ENCODE peak calls at places on chromosomes 11 and 22, in nine cellular contexts. One of them, this sample, is unnamed.

GRCh38 chr11:43582024-43582836 is 98.3 kb upstream of the HSD17B12 start:
- DNase-seq in fibroblast of lung: no peak
- DNase-seq in progenitor cell of endocrine pancreas: no peak
- DNase-seq in hepatocyte: no peak
- DNase-seq in Calu3: no peak
- DNase-seq in PC-3: no peak
- DNase-seq in colonic mucosa: no peak
- DNase-seq in heart left ventricle: no peak
- DNase-seq in endothelial cell: no peak
- DNase-seq in this sample: no peak

GRCh38 chr11:64859542-64860414 is 15.3 kb upstream of the CDC42BPG start:
- DNase-seq in fibroblast of lung: no peak
- DNase-seq in progenitor cell of endocrine pancreas: no peak
- DNase-seq in hepatocyte: no peak
- DNase-seq in Calu3: no peak
- DNase-seq in PC-3: no peak
- DNase-seq in colonic mucosa: no peak
- DNase-seq in heart left ventricle: no peak
- DNase-seq in endothelial cell: no peak
- DNase-seq in this sample: no peak

GRCh38 chr22:44576311-44577260 is 78.6 kb upstream of the RTL6 start:
- DNase-seq in fibroblast of lung: no peak
- DNase-seq in progenitor cell of endocrine pancreas: no peak
- DNase-seq in hepatocyte: no peak
- DNase-seq in Calu3: no peak
- DNase-seq in PC-3: no peak
- DNase-seq in colonic mucosa: no peak
- DNase-seq in heart left ventricle: no peak
- DNase-seq in endothelial cell: no peak
- DNase-seq in this sample: no peak

GRCh38 chr22:17198188-17199130 is 20.8 kb downstream of the ADA2 start:
- DNase-seq in fibroblast of lung: no peak
- DNase-seq in progenitor cell of endocrine pancreas: peak
- DNase-seq in hepatocyte: peak
- DNase-seq in Calu3: no peak
- DNase-seq in PC-3: no peak
- DNase-seq in colonic mucosa: no peak
- DNase-seq in heart left ventricle: peak
- DNase-seq in endothelial cell: peak
- DNase-seq in this sample: peak

GRCh38 chr11:15897211-15897960 is 459.0 kb downstream of the SOX6 start:
- DNase-seq in fibroblast of lung: peak
- DNase-seq in progenitor cell of endocrine pancreas: no peak
- DNase-seq in hepatocyte: peak
- DNase-seq in Calu3: peak
- DNase-seq in PC-3: peak
- DNase-seq in colonic mucosa: no peak
- DNase-seq in heart left ventricle: no peak
- DNase-seq in endothelial cell: no peak
- DNase-seq in this sample: no peak

GRCh38 chr11:121595717-121596156 is 143.0 kb upstream of the SORL1-AS1 start:
- DNase-seq in fibroblast of lung: peak
- DNase-seq in progenitor cell of endocrine pancreas: no peak
- DNase-seq in hepatocyte: peak
- DNase-seq in Calu3: no peak
- DNase-seq in PC-3: peak
- DNase-seq in colonic mucosa: no peak
- DNase-seq in heart left ventricle: no peak
- DNase-seq in endothelial cell: no peak
- DNase-seq in this sample: no peak

GRCh38 chr11:132202621-132203020 is 832.2 kb downstream of the NTM start:
- DNase-seq in fibroblast of lung: no peak
- DNase-seq in progenitor cell of endocrine pancreas: no peak
- DNase-seq in hepatocyte: no peak
- DNase-seq in Calu3: no peak
- DNase-seq in PC-3: no peak
- DNase-seq in colonic mucosa: no peak
- DNase-seq in heart left ventricle: no peak
- DNase-seq in endothelial cell: no peak
- DNase-seq in this sample: no peak

GRCh38 chr11:17611049-17611448 is 64.0 kb downstream of the OTOG start:
- DNase-seq in fibroblast of lung: no peak
- DNase-seq in progenitor cell of endocrine pancreas: no peak
- DNase-seq in hepatocyte: no peak
- DNase-seq in Calu3: no peak
- DNase-seq in PC-3: no peak
- DNase-seq in colonic mucosa: no peak
- DNase-seq in heart left ventricle: no peak
- DNase-seq in endothelial cell: no peak
- DNase-seq in this sample: no peak

GRCh38 chr22:21994881-21995444 is 12.4 kb upstream of the TOP3B start:
- DNase-seq in fibroblast of lung: no peak
- DNase-seq in progenitor cell of endocrine pancreas: no peak
- DNase-seq in hepatocyte: no peak
- DNase-seq in Calu3: no peak
- DNase-seq in PC-3: no peak
- DNase-seq in colonic mucosa: no peak
- DNase-seq in heart left ventricle: no peak
- DNase-seq in endothelial cell: no peak
- DNase-seq in this sample: no peak

GRCh38 chr11:34198523-34198922 is 93.1 kb downstream of the NAT10 start:
- DNase-seq in fibroblast of lung: no peak
- DNase-seq in progenitor cell of endocrine pancreas: no peak
- DNase-seq in hepatocyte: no peak
- DNase-seq in Calu3: no peak
- DNase-seq in PC-3: no peak
- DNase-seq in colonic mucosa: no peak
- DNase-seq in heart left ventricle: no peak
- DNase-seq in endothelial cell: no peak
- DNase-seq in this sample: no peak

GRCh38 chr11:130478204-130478701 is 29.8 kb downstream of the ADAMTS15 start:
- DNase-seq in fibroblast of lung: peak
- DNase-seq in progenitor cell of endocrine pancreas: no peak
- DNase-seq in hepatocyte: peak
- DNase-seq in Calu3: peak
- DNase-seq in PC-3: peak
- DNase-seq in colonic mucosa: peak
- DNase-seq in heart left ventricle: peak
- DNase-seq in endothelial cell: no peak
- DNase-seq in this sample: no peak

GRCh38 chr11:14566331-14567063 is 46.3 kb upstream of the PSMA1 start:
- DNase-seq in fibroblast of lung: no peak
- DNase-seq in progenitor cell of endocrine pancreas: no peak
- DNase-seq in hepatocyte: peak
- DNase-seq in Calu3: no peak
- DNase-seq in PC-3: no peak
- DNase-seq in colonic mucosa: no peak
- DNase-seq in heart left ventricle: no peak
- DNase-seq in endothelial cell: no peak
- DNase-seq in this sample: no peak

GRCh38 chr11:20035701-20036601 is 124.3 kb downstream of the DBX1 start:
- DNase-seq in fibroblast of lung: peak
- DNase-seq in progenitor cell of endocrine pancreas: no peak
- DNase-seq in hepatocyte: peak
- DNase-seq in Calu3: no peak
- DNase-seq in PC-3: peak
- DNase-seq in colonic mucosa: no peak
- DNase-seq in heart left ventricle: no peak
- DNase-seq in endothelial cell: no peak
- DNase-seq in this sample: no peak

GRCh38 chr11:12716816-12717215 is 42.6 kb downstream of the TEAD1 start:
- DNase-seq in fibroblast of lung: no peak
- DNase-seq in progenitor cell of endocrine pancreas: no peak
- DNase-seq in hepatocyte: no peak
- DNase-seq in Calu3: no peak
- DNase-seq in PC-3: no peak
- DNase-seq in colonic mucosa: no peak
- DNase-seq in heart left ventricle: no peak
- DNase-seq in endothelial cell: no peak
- DNase-seq in this sample: no peak

GRCh38 chr22:19851291-19852176 is 3.1 kb downstream of the GNB1L start:
- DNase-seq in fibroblast of lung: no peak
- DNase-seq in progenitor cell of endocrine pancreas: no peak
- DNase-seq in hepatocyte: peak
- DNase-seq in Calu3: no peak
- DNase-seq in PC-3: no peak
- DNase-seq in colonic mucosa: peak
- DNase-seq in heart left ventricle: no peak
- DNase-seq in endothelial cell: no peak
- DNase-seq in this sample: no peak

DNA sequence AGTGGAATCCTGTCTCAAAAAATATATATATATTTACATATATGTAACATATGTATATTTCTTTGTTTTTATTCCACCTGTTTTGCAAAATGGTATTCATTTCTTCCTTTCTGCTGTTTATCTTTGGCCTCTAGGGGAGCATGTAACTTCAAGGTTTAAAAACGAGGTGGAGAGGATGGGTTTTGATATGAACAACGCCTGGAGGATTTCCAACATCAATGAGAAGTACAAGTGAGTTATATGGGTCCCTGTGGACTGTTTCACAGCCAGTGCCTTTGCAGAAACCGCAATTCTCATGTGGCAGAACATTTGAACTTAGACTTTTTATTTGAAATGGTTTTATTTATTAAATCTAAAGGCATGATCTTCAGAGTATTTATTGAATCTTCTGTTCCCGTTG is 81.6 kb upstream of the HORMAD2 start:
- DNase-seq in fibroblast of lung: no peak
- DNase-seq in progenitor cell of endocrine pancreas: no peak
- DNase-seq in hepatocyte: no peak
- DNase-seq in Calu3: no peak
- DNase-seq in PC-3: no peak
- DNase-seq in colonic mucosa: no peak
- DNase-seq in heart left ventricle: no peak
- DNase-seq in endothelial cell: no peak
- DNase-seq in this sample: no peak
- TF ChIP-seq CTCF in fibroblast of lung: no peak
- TF ChIP-seq CTCF in progenitor cell of endocrine pancreas: no peak
- TF ChIP-seq CTCF in hepatocyte: no peak
- TF ChIP-seq CTCF in Calu3: no peak
- TF ChIP-seq CTCF in PC-3: no peak
- TF ChIP-seq CTCF in colonic mucosa: no peak
- TF ChIP-seq CTCF in heart left ventricle: no peak
- TF ChIP-seq CTCF in endothelial cell: peak
- TF ChIP-seq CTCF in this sample: no peak

GRCh38 chr11:115132829-115133228 is 371.4 kb downstream of the CADM1 start:
- DNase-seq in fibroblast of lung: no peak
- DNase-seq in progenitor cell of endocrine pancreas: no peak
- DNase-seq in hepatocyte: peak
- DNase-seq in Calu3: no peak
- DNase-seq in PC-3: no peak
- DNase-seq in colonic mucosa: no peak
- DNase-seq in heart left ventricle: no peak
- DNase-seq in endothelial cell: peak
- DNase-seq in this sample: no peak
- TF ChIP-seq CTCF in fibroblast of lung: no peak
- TF ChIP-seq CTCF in progenitor cell of endocrine pancreas: peak
- TF ChIP-seq CTCF in hepatocyte: peak
- TF ChIP-seq CTCF in Calu3: no peak
- TF ChIP-seq CTCF in PC-3: no peak
- TF ChIP-seq CTCF in colonic mucosa: no peak
- TF ChIP-seq CTCF in heart left ventricle: no peak
- TF ChIP-seq CTCF in endothelial cell: no peak
- TF ChIP-seq CTCF in this sample: no peak

DNA sequence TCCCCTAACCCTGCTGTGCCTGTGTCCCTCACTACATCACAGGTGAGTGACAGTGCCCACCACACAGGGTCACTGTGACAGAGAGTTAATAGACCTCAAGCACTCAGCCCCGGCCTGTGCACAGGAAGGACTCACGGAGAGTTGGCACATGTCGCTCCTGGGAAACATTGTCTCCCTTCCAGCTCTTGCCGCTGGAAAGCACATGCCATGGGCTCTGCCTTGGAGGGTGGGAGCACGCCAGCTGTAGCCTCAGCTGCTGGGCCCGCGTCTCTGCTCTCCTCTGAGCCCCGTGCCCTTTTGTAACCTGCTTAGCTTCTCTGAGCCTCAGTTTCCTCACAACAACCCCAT is 737 bp downstream of the RHOD start:
- DNase-seq in fibroblast of lung: no peak
- DNase-seq in progenitor cell of endocrine pancreas: no peak
- DNase-seq in hepatocyte: no peak
- DNase-seq in Calu3: no peak
- DNase-seq in PC-3: peak
- DNase-seq in colonic mucosa: no peak
- DNase-seq in heart left ventricle: no peak
- DNase-seq in endothelial cell: no peak
- DNase-seq in this sample: no peak
- TF ChIP-seq CTCF in fibroblast of lung: no peak
- TF ChIP-seq CTCF in progenitor cell of endocrine pancreas: no peak
- TF ChIP-seq CTCF in hepatocyte: no peak
- TF ChIP-seq CTCF in Calu3: no peak
- TF ChIP-seq CTCF in PC-3: no peak
- TF ChIP-seq CTCF in colonic mucosa: no peak
- TF ChIP-seq CTCF in heart left ventricle: no peak
- TF ChIP-seq CTCF in endothelial cell: no peak
- TF ChIP-seq CTCF in this sample: no peak

DNA sequence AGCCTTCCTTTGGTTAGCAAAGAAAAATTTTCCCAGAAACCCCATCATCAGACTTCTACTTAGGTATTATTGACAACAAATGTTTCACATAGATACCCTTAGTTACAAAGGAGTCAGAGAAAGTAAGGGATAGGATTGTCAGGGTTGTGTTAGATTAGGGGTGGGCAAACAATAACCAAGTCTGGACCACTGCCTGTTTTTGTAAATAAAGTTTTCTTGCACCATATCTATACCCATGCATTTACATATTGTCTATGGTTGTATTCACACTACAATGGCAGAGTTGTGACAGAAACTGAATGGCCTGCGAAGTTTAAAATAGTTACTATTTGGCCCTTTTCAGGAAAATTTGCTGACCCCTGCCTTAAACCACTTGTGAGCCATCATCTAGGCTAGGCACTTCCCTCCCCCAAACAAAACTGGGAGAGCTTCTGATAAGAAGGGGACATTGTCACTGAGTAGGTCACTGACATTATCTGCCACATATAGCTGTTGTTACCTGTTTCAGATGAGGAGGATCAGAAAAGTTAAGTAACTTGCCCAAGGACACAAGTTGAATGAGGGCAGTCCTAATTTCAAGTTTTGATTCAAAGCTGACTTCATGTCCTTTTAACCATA is 40.7 kb upstream of the TMEM135 start:
- DNase-seq in fibroblast of lung: no peak
- DNase-seq in progenitor cell of endocrine pancreas: no peak
- DNase-seq in hepatocyte: no peak
- DNase-seq in Calu3: no peak
- DNase-seq in PC-3: no peak
- DNase-seq in colonic mucosa: no peak
- DNase-seq in heart left ventricle: no peak
- DNase-seq in endothelial cell: no peak
- DNase-seq in this sample: no peak
- TF ChIP-seq CTCF in fibroblast of lung: no peak
- TF ChIP-seq CTCF in progenitor cell of endocrine pancreas: no peak
- TF ChIP-seq CTCF in hepatocyte: no peak
- TF ChIP-seq CTCF in Calu3: no peak
- TF ChIP-seq CTCF in PC-3: no peak
- TF ChIP-seq CTCF in colonic mucosa: no peak
- TF ChIP-seq CTCF in heart left ventricle: no peak
- TF ChIP-seq CTCF in endothelial cell: no peak
- TF ChIP-seq CTCF in this sample: no peak

This sample was measured in mesothelial cell of epicardium.